ENCODE peak calls at places on chromosomes 1 and 21, in seven cellular contexts. C is D721Med, N is HL-60, T is posterior cingulate gyrus, I is GM13976, O is endothelial cell of umbilical vein, L is adipocyte. E is an unnamed sample.

GRCh38 chr1:116242741-116243140 is 130.3 kb upstream of the ATP1A1 start:
- DNase-seq in L (no peak), C (no peak), T (no peak), I (no peak), N (no peak), O (no peak), E (no peak)

GRCh38 chr1:167800241-167800640 is 78.5 kb downstream of the MPZL1 start:
- DNase-seq in T (no peak), L (no peak), O (no peak), N (no peak), I (no peak), C (no peak), E (no peak)

GRCh38 chr1:171596119-171596518 is 25.9 kb upstream of the MYOCOS start:
- DNase-seq in L (no peak), C (no peak), I (no peak), N (no peak), O (no peak), T (no peak), E (no peak)

GRCh38 chr21:42513151-42513984 is at the start of gene SLC37A1:
- DNase-seq in L (peak; percentile 51), O (no peak), N (no peak), C (no peak), T (no peak), I (peak; percentile 76), E (no peak)

GRCh38 chr1:243233908-243234307 is 21.2 kb downstream of the CEP170 start:
- DNase-seq in I (no peak), L (peak; percentile 50), N (no peak), C (no peak), T (no peak), O (peak; percentile 38), E (peak; percentile 32)

GRCh38 chr1:228323401-228323800 is 83.2 kb downstream of the TRIM11 start:
- DNase-seq in I (no peak), C (no peak), T (no peak), O (no peak), L (no peak), N (no peak), E (no peak)

GRCh38 chr1:30445449-30445848 is 277.9 kb downstream of the MATN1 start:
- DNase-seq in C (no peak), L (no peak), T (no peak), O (no peak), I (no peak), N (no peak), E (no peak)

GRCh38 chr21:36861595-36861883 is 104.9 kb downstream of the HLCS start:
- DNase-seq in N (no peak), T (no peak), I (no peak), O (no peak), C (no peak), L (no peak), E (no peak)

GRCh38 chr1:172347416-172347815 is 73.1 kb upstream of the C1orf105 start:
- DNase-seq in I (no peak), O (no peak), N (no peak), C (no peak), L (no peak), T (no peak), E (no peak)

GRCh38 chr1:185017338-185017737 is 28.0 kb upstream of the RNF2 start:
- DNase-seq in N (peak; percentile 35), L (peak; percentile 74), T (no peak), C (no peak), O (peak; percentile 47), I (no peak), E (peak; percentile 82)